ENCODE peak calls at places on chromosomes 1 and 21, in five cellular contexts. P, D, Q, B and E are unnamed samples.

GRCh38 chr1:91243171-91243570 is 161.5 kb downstream of the HFM1 start:
- DNase-seq in Q (no peak), P (no peak), D (no peak), B (no peak), E (no peak)

GRCh38 chr1:93692983-93693591 is 11.4 kb upstream of the BCAR3 start:
- DNase-seq in P (no peak), D (no peak), B (peak), Q (no peak), E (peak)

GRCh38 chr1:25698252-25698651 is 81.7 kb downstream of the MAN1C1 start:
- DNase-seq in D (no peak), Q (no peak), P (no peak), B (peak), E (no peak)

GRCh38 chr21:36756527-36756926 is 57.6 kb downstream of the SIM2 start:
- DNase-seq in D (no peak), B (peak), Q (no peak), P (no peak), E (no peak)

GRCh38 chr1:5914676-5915285 is 77.4 kb downstream of the NPHP4 start:
- DNase-seq in P (no peak), D (no peak), B (no peak), Q (no peak), E (no peak)

GRCh38 chr1:4601986-4602385 is 52.4 kb upstream of the AJAP1 start:
- DNase-seq in B (no peak), P (no peak), Q (no peak), D (no peak), E (no peak)

GRCh38 chr1:222657899-222658298 is 40.0 kb downstream of the MIA3 start:
- DNase-seq in P (no peak), Q (no peak), B (no peak), D (no peak), E (no peak)

GRCh38 chr1:8911416-8912309 is 33.2 kb upstream of the ENO1 start:
- DNase-seq in D (no peak), B (no peak), Q (peak), P (no peak), E (peak)

GRCh38 chr1:85934531-85934930 is 222.0 kb downstream of the COL24A1 start:
- DNase-seq in Q (no peak), B (no peak), P (no peak), D (no peak), E (no peak)

GRCh38 chr1:101653482-101653946 is 343.2 kb downstream of the OLFM3 start:
- DNase-seq in B (no peak), Q (no peak), D (peak), P (no peak), E (peak)

GRCh38 chr1:61604684-61605083 is 120.3 kb downstream of the TM2D1 start:
- DNase-seq in B (no peak), D (no peak), P (no peak), Q (no peak), E (peak)

GRCh38 chr21:46585191-46585953 is 19.5 kb downstream of the S100B start:
- DNase-seq in D (peak), Q (no peak), B (no peak), P (no peak), E (peak)

GRCh38 chr1:222739929-222740328 is 2.9 kb downstream of the FAM177B start:
- DNase-seq in Q (no peak), D (no peak), P (no peak), B (no peak), E (no peak)

GRCh38 chr1:234986750-234987414 is 141.8 kb downstream of the TOMM20 start:
- DNase-seq in Q (no peak), P (no peak), D (no peak), B (no peak), E (peak)

GRCh38 chr1:197904126-197904787 is 1.8 kb downstream of the C1orf53 start:
- DNase-seq in Q (no peak), P (no peak), B (no peak), D (no peak), E (no peak)

DNA sequence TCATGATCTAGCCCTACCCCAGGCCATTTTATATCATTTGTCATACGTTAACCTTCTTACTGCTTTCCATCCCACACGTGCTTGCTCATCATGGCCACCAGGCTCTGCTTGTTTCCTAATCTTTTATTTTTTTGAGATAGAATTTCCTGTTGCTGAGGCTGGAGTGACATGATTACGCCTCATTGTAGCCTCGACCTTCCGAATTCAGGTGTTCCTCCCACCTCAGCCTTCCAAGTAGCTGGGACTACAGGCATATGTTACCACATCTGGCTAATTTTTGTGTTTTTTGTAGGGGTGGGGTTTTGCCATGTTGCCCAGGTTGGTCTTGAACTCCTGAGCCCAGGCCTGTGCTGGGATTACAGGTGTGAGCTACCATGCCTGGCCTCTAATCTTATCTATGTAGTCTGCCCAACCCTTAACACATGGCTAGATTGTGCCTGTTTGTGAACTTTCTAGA is 3.3 kb downstream of the UAP1 start:
- DNase-seq in P (no peak), B (no peak), D (no peak), Q (no peak), E (no peak)
- TF ChIP-seq CTCF in P (no peak), B (no peak), D (no peak), Q (no peak), E (no peak)

GRCh38 chr1:98766241-98766640 is 104.7 kb downstream of the SNX7 start:
- DNase-seq in Q (no peak), B (no peak), D (no peak), P (no peak), E (no peak)

GRCh38 chr1:98763488-98764141 is 102.1 kb downstream of the SNX7 start:
- DNase-seq in Q (no peak), P (no peak), B (no peak), D (no peak), E (no peak)

GRCh38 chr1:98761238-98761637 is 99.7 kb downstream of the SNX7 start:
- DNase-seq in B (no peak), D (peak), P (no peak), Q (no peak), E (peak)
- TF ChIP-seq CTCF in B (no peak), D (peak), P (no peak), Q (peak), E (peak)

GRCh38 chr1:40662864-40663263 is 2.6 kb downstream of the RIMS3 start:
- DNase-seq in B (peak), Q (no peak), P (no peak), D (peak), E (peak)

GRCh38 chr1:40664167-40664537 is 1.3 kb downstream of the RIMS3 start:
- DNase-seq in Q (no peak), P (no peak), D (peak), B (no peak), E (no peak)

GRCh38 chr1:40663324-40664166 is 1.9 kb downstream of the RIMS3 start:
- DNase-seq in P (no peak), D (peak), Q (no peak), B (no peak), E (no peak)

GRCh38 chr1:40664791-40665190 is 691 bp downstream of the RIMS3 start:
- DNase-seq in D (no peak), B (no peak), Q (no peak), P (no peak), E (no peak)

DNA sequence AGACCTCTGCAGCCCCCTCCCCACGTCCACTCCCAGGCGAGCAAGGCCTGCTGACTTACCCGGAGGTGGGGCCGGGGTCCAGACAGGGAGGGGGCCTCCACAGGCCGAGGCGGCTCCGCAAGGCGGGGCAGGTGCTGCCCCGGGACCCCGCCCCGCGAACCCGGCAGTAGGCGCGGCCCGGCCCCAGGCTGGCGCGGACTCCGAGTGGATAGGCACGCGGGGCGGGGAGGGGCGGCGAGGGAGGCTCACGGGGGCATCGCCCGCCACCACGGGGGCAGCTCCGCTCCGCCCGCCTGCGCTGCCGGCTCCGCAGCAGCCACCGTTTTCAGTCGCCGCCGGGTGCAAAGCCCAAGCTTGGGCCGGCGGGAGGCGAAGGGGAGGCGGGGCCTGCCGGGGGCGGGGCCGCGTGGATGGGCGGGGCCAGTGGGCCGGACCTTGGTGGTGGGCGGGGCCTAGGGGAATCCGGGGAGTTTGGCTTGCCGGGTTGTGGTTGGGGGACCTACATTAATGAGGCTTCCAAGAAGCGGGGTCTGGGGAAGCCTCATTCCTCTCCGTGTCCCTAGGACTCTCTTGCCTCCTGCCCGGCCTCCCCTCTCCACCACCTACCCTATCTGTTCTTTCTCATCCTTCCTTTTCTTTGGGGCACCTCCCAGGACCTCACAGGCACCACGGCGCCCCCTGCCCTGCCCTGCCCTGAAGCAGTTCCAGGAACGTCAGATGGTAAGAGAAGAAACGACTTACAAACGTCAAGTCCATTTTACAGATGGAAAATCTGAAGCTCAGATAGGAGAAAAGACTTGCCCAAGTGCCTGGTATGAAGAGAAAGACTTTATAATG is at the start of gene RIMS3:
- DNase-seq in Q (no peak), B (no peak), P (peak), D (peak), E (peak)
- TF ChIP-seq CTCF in Q (peak), B (no peak), P (no peak), D (peak), E (no peak)

GRCh38 chr1:53681647-53682368 is 57.2 kb downstream of the GLIS1 start:
- DNase-seq in P (peak), D (peak), Q (no peak), B (no peak), E (peak)
- TF ChIP-seq CTCF in P (no peak), D (peak), Q (peak), B (peak), E (peak)

GRCh38 chr1:116679091-116679827 is 11.7 kb upstream of the IGSF3 start:
- DNase-seq in D (no peak), Q (no peak), P (no peak), B (no peak), E (no peak)
- TF ChIP-seq CTCF in D (peak), Q (peak), P (no peak), B (no peak), E (no peak)

GRCh38 chr1:181392133-181392532 is 91.2 kb upstream of the CACNA1E start:
- DNase-seq in B (no peak), Q (no peak), D (no peak), P (no peak), E (no peak)

GRCh38 chr1:181394766-181395165 is 88.6 kb upstream of the CACNA1E start:
- DNase-seq in Q (no peak), D (no peak), P (no peak), B (no peak), E (no peak)

GRCh38 chr1:181390350-181391080 is 92.8 kb upstream of the CACNA1E start:
- DNase-seq in B (no peak), Q (no peak), P (no peak), D (no peak), E (peak)

GRCh38 chr1:181392613-181393170 is 90.6 kb upstream of the CACNA1E start:
- DNase-seq in B (no peak), Q (no peak), P (no peak), D (no peak), E (peak)

DNA sequence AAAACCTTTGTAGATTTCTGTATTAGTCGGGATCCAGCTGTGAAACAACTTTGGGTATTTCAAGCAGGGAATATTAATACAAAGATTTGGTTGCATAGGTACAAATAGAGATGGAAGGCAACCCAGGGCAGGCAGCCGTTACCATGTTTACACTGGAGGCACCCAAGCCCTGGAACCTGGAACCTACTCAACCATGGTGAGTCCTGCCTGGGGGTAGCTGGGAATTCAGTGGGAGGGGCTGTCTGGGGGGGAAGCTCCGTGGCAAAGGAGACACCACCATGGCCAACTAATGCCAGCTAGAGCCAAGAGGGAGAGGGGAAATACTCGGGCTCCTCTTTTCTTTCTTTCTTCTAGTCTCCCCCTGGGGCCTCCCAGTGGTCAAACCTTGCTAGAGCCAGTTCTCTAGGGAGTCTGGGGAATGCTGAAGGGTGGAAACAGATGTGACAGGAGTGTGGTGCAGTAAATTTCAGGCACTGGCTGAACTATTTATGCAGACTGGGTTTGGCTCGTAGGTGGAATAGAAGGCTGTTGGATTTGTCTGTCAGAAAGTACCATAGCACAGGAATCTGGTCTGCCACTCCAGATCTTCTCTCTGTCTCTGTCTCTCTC is 91.9 kb upstream of the CACNA1E start:
- DNase-seq in Q (no peak), P (no peak), D (no peak), B (no peak), E (peak)
- TF ChIP-seq CTCF in Q (no peak), P (no peak), D (peak), B (no peak), E (no peak)

DNA sequence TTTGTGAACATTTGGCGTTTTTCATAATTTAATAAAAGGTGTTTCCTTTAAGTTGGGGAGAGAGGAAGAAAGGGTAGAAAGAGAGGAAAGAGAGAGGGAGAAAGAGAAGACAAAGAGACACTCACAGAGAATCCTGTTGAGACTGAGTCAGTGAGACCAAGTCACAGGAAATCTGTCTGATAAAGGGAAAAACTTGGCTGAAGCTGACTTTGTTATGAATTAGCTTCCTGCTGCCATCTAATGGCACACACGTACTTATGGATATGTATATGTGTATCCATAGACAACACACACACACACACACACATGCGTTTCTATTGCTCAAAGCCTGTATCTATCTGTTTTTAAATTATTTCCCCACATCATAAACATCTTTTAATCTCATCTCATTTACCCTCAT is 42.5 kb upstream of the DISC1 start:
- DNase-seq in B (peak), P (no peak), Q (no peak), D (peak), E (peak)
- TF ChIP-seq CTCF in B (no peak), P (no peak), Q (peak), D (peak), E (peak)

GRCh38 chr1:228838717-228839500 is 103.6 kb downstream of the RHOU start:
- DNase-seq in P (no peak), D (no peak), B (peak), Q (no peak), E (peak)
- TF ChIP-seq CTCF in P (no peak), D (no peak), B (no peak), Q (no peak), E (no peak)

GRCh38 chr1:78045600-78045849 is 241 bp upstream of the GIPC2 start:
- DNase-seq in Q (no peak), D (no peak), B (no peak), P (no peak), E (no peak)

GRCh38 chr1:78048446-78048845 is 2.7 kb downstream of the GIPC2 start:
- DNase-seq in Q (no peak), P (no peak), D (no peak), B (no peak), E (no peak)

GRCh38 chr1:78047631-78048030 is 1.9 kb downstream of the GIPC2 start:
- DNase-seq in P (no peak), B (no peak), Q (no peak), D (no peak), E (no peak)

GRCh38 chr1:78045850-78046778 is at the start of gene GIPC2:
- DNase-seq in B (peak), D (no peak), Q (no peak), P (peak), E (no peak)

GRCh38 chr1:78047131-78047530 is 1.4 kb downstream of the GIPC2 start:
- DNase-seq in D (no peak), B (no peak), Q (no peak), P (no peak), E (no peak)
- TF ChIP-seq CTCF in D (no peak), B (no peak), Q (no peak), P (no peak), E (no peak)

DNA sequence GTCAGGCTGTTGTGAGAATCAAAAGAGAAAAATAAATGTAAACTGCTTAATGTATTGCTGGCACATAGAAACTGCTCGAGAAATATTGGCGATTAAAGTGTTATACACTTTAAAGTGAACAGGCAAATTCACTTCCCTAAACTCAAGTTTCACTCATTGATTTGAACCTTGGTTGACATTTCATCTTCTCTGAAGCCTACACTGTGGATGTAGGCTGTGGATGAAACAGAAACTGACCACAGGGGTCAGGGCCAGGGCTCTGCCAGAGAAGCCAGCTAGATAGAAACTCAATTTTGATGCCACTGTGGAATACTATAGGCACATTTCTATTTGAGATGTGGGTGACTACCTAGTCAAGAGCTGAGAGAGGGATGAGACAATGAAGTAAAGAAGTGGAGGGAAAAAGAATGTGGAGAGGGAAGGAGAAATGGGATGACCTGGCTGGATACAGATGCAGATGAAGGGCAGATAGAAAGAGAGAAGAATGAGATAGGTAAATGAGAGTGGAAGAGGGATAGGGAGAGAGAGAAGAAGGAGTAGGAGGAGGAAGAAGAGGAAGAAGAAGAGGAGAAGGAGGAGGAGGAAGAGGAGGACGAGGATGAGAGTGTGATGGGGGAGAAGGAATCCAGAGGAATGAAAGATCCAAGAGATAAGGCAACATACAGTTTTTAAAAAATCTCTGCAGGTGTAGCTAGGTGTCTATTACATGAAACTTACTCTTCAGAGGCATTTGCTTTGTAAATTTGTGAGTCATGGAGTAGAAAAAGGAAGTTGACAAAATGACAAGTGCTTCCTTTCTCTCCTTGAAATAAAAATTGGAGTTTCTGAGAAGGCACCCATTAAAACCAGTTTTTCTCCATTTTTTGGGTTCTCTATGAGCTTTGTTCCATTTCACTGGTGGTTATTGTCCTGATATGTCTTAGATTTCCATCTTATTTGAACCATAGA is 17.4 kb upstream of the CD1D start:
- DNase-seq in P (no peak), Q (no peak), D (no peak), B (no peak), E (no peak)
- TF ChIP-seq CTCF in P (no peak), Q (no peak), D (no peak), B (no peak), E (no peak)